ENCODE peak calls at places on chromosomes 7 and 10, in five cellular contexts. N is IMR-90, K is tibial nerve, D is fibroblast of gingiva, L is HTR-8/SVneo. R is an unnamed sample.

GRCh38 chr7:131139462-131139861 is 188.2 kb upstream of the MKLN1 start:
- DNase-seq in N (no peak), K (no peak), D (no peak), L (no peak), R (no peak)

GRCh38 chr7:67019562-67020390 is 23.1 kb downstream of the TYW1 start:
- DNase-seq in N (peak), K (no peak), D (no peak), L (peak), R (peak)

GRCh38 chr10:113746188-113746950 is 5.1 kb upstream of the PLEKHS1 start:
- DNase-seq in N (no peak), K (no peak), D (no peak), L (peak), R (no peak)

GRCh38 chr7:147535619-147536200 is 1054.9 kb upstream of the C7orf33 start:
- DNase-seq in N (peak), K (no peak), D (peak), L (peak), R (peak)

GRCh38 chr7:90594791-90595317 is 1.3 kb upstream of the CDK14 start:
- DNase-seq in N (peak), K (peak), D (peak), L (peak), R (peak)

GRCh38 chr7:120114626-120115025 is 158.3 kb upstream of the KCND2 start:
- DNase-seq in N (no peak), K (no peak), D (no peak), L (no peak), R (no peak)

GRCh38 chr7:157377436-157378124 is 40.8 kb downstream of the DNAJB6 start:
- DNase-seq in N (no peak), K (no peak), D (no peak), L (no peak), R (no peak)

GRCh38 chr10:124827474-124827873 is 25.9 kb downstream of the ABRAXAS2 start:
- DNase-seq in N (peak), K (no peak), D (peak), L (peak), R (peak)

GRCh38 chr7:39130740-39131538 is 153.2 kb downstream of the POU6F2 start:
- DNase-seq in N (no peak), K (no peak), D (no peak), L (no peak), R (no peak)

GRCh38 chr7:3578399-3578798 is 277.3 kb downstream of the SDK1 start:
- DNase-seq in N (no peak), K (no peak), D (no peak), L (no peak), R (no peak)

GRCh38 chr7:64959072-64959747 is 31.6 kb downstream of the ZNF117 start:
- DNase-seq in N (no peak), K (no peak), D (no peak), L (no peak), R (no peak)

GRCh38 chr10:30051220-30051619 is 8.2 kb downstream of the JCAD start:
- DNase-seq in N (peak), K (no peak), D (peak), L (no peak), R (no peak)

GRCh38 chr7:36048141-36048901 is 104.7 kb upstream of the EEPD1 start:
- DNase-seq in N (peak), K (peak), D (peak), L (peak), R (peak)

GRCh38 chr10:50540069-50540825 is 83.5 kb downstream of the SGMS1 start:
- DNase-seq in N (peak), K (no peak), D (peak), L (no peak), R (peak)

R was measured in fibroblast of mammary gland.